ENCODE peak calls at places on chromosome 12, in ten cellular contexts. One of them, this sample, is unnamed.

GRCh38 chr12:47791874-47792273 is 18.8 kb downstream of the SLC48A1 start:
- DNase-seq in HFFc6: no peak
- DNase-seq in AG10803: no peak
- DNase-seq in right cardiac atrium: no peak
- DNase-seq in fibroblast of pulmonary artery: no peak
- DNase-seq in stimulated activated CD4-positive, alpha-beta T cell treated with anti-CD3 and anti-CD28 coated beads, Interleukin-2, amount 100 ng/mL, for 48 hours: no peak
- DNase-seq in NCI-H510A: no peak
- DNase-seq in tibial artery: no peak
- DNase-seq in H7: no peak
- DNase-seq in NAMALWA: no peak
- DNase-seq in this sample: no peak

GRCh38 chr12:3202734-3203446 is 125.7 kb downstream of the TSPAN9 start:
- DNase-seq in HFFc6: no peak
- DNase-seq in AG10803: peak; percentile 26
- DNase-seq in right cardiac atrium: no peak
- DNase-seq in fibroblast of pulmonary artery: peak; percentile 39
- DNase-seq in stimulated activated CD4-positive, alpha-beta T cell treated with anti-CD3 and anti-CD28 coated beads, Interleukin-2, amount 100 ng/mL, for 48 hours: peak; percentile 71
- DNase-seq in NCI-H510A: no peak
- DNase-seq in tibial artery: peak; percentile 53
- DNase-seq in H7: peak; percentile 93
- DNase-seq in NAMALWA: peak; percentile 72
- DNase-seq in this sample: peak; percentile 61

GRCh38 chr12:100473050-100473715 is 483 bp upstream of the NR1H4 start:
- DNase-seq in HFFc6: no peak
- DNase-seq in AG10803: no peak
- DNase-seq in right cardiac atrium: no peak
- DNase-seq in fibroblast of pulmonary artery: no peak
- DNase-seq in stimulated activated CD4-positive, alpha-beta T cell treated with anti-CD3 and anti-CD28 coated beads, Interleukin-2, amount 100 ng/mL, for 48 hours: no peak
- DNase-seq in NCI-H510A: no peak
- DNase-seq in tibial artery: no peak
- DNase-seq in H7: no peak
- DNase-seq in NAMALWA: no peak
- DNase-seq in this sample: no peak

GRCh38 chr12:97639702-97640101 is 177.1 kb downstream of the RMST start:
- DNase-seq in HFFc6: no peak
- DNase-seq in AG10803: no peak
- DNase-seq in right cardiac atrium: no peak
- DNase-seq in fibroblast of pulmonary artery: no peak
- DNase-seq in stimulated activated CD4-positive, alpha-beta T cell treated with anti-CD3 and anti-CD28 coated beads, Interleukin-2, amount 100 ng/mL, for 48 hours: no peak
- DNase-seq in NCI-H510A: no peak
- DNase-seq in tibial artery: no peak
- DNase-seq in H7: no peak
- DNase-seq in NAMALWA: no peak
- DNase-seq in this sample: no peak

GRCh38 chr12:21775130-21775920 is 819 bp upstream of the KCNJ8 start:
- DNase-seq in HFFc6: no peak
- DNase-seq in AG10803: no peak
- DNase-seq in right cardiac atrium: no peak
- DNase-seq in fibroblast of pulmonary artery: no peak
- DNase-seq in stimulated activated CD4-positive, alpha-beta T cell treated with anti-CD3 and anti-CD28 coated beads, Interleukin-2, amount 100 ng/mL, for 48 hours: no peak
- DNase-seq in NCI-H510A: no peak
- DNase-seq in tibial artery: no peak
- DNase-seq in H7: peak; percentile 6
- DNase-seq in NAMALWA: no peak
- DNase-seq in this sample: no peak

GRCh38 chr12:24048446-24048845 is 99.0 kb upstream of the SOX5 start:
- DNase-seq in HFFc6: no peak
- DNase-seq in AG10803: no peak
- DNase-seq in right cardiac atrium: no peak
- DNase-seq in fibroblast of pulmonary artery: no peak
- DNase-seq in stimulated activated CD4-positive, alpha-beta T cell treated with anti-CD3 and anti-CD28 coated beads, Interleukin-2, amount 100 ng/mL, for 48 hours: no peak
- DNase-seq in NCI-H510A: no peak
- DNase-seq in tibial artery: no peak
- DNase-seq in H7: no peak
- DNase-seq in NAMALWA: no peak
- DNase-seq in this sample: no peak

GRCh38 chr12:91565816-91566215 is 383.2 kb upstream of the DCN start:
- DNase-seq in HFFc6: no peak
- DNase-seq in AG10803: no peak
- DNase-seq in right cardiac atrium: no peak
- DNase-seq in fibroblast of pulmonary artery: no peak
- DNase-seq in stimulated activated CD4-positive, alpha-beta T cell treated with anti-CD3 and anti-CD28 coated beads, Interleukin-2, amount 100 ng/mL, for 48 hours: no peak
- DNase-seq in NCI-H510A: no peak
- DNase-seq in tibial artery: no peak
- DNase-seq in H7: no peak
- DNase-seq in NAMALWA: no peak
- DNase-seq in this sample: no peak

GRCh38 chr12:87935216-87935615 is 94.0 kb downstream of the C12orf50 start:
- DNase-seq in HFFc6: no peak
- DNase-seq in AG10803: no peak
- DNase-seq in right cardiac atrium: no peak
- DNase-seq in fibroblast of pulmonary artery: peak; percentile 9
- DNase-seq in stimulated activated CD4-positive, alpha-beta T cell treated with anti-CD3 and anti-CD28 coated beads, Interleukin-2, amount 100 ng/mL, for 48 hours: no peak
- DNase-seq in NCI-H510A: no peak
- DNase-seq in tibial artery: no peak
- DNase-seq in H7: no peak
- DNase-seq in NAMALWA: no peak
- DNase-seq in this sample: no peak

GRCh38 chr12:108341356-108341755 is 2.2 kb upstream of the CMKLR1 start:
- DNase-seq in HFFc6: no peak
- DNase-seq in AG10803: no peak
- DNase-seq in right cardiac atrium: no peak
- DNase-seq in fibroblast of pulmonary artery: no peak
- DNase-seq in stimulated activated CD4-positive, alpha-beta T cell treated with anti-CD3 and anti-CD28 coated beads, Interleukin-2, amount 100 ng/mL, for 48 hours: no peak
- DNase-seq in NCI-H510A: no peak
- DNase-seq in tibial artery: no peak
- DNase-seq in H7: no peak
- DNase-seq in NAMALWA: no peak
- DNase-seq in this sample: no peak

GRCh38 chr12:101968770-101969169 is 91.4 kb downstream of the DRAM1 start:
- DNase-seq in HFFc6: no peak
- DNase-seq in AG10803: no peak
- DNase-seq in right cardiac atrium: no peak
- DNase-seq in fibroblast of pulmonary artery: no peak
- DNase-seq in stimulated activated CD4-positive, alpha-beta T cell treated with anti-CD3 and anti-CD28 coated beads, Interleukin-2, amount 100 ng/mL, for 48 hours: no peak
- DNase-seq in NCI-H510A: no peak
- DNase-seq in tibial artery: no peak
- DNase-seq in H7: no peak
- DNase-seq in NAMALWA: no peak
- DNase-seq in this sample: no peak

GRCh38 chr12:107435072-107435471 is 250.5 kb upstream of the PWP1 start:
- DNase-seq in HFFc6: no peak
- DNase-seq in AG10803: no peak
- DNase-seq in right cardiac atrium: no peak
- DNase-seq in fibroblast of pulmonary artery: no peak
- DNase-seq in stimulated activated CD4-positive, alpha-beta T cell treated with anti-CD3 and anti-CD28 coated beads, Interleukin-2, amount 100 ng/mL, for 48 hours: no peak
- DNase-seq in NCI-H510A: no peak
- DNase-seq in tibial artery: no peak
- DNase-seq in H7: peak; percentile 46
- DNase-seq in NAMALWA: no peak
- DNase-seq in this sample: no peak

GRCh38 chr12:47882796-47883546 is 21.8 kb downstream of the VDR start:
- DNase-seq in HFFc6: no peak
- DNase-seq in AG10803: no peak
- DNase-seq in right cardiac atrium: no peak
- DNase-seq in fibroblast of pulmonary artery: no peak
- DNase-seq in stimulated activated CD4-positive, alpha-beta T cell treated with anti-CD3 and anti-CD28 coated beads, Interleukin-2, amount 100 ng/mL, for 48 hours: no peak
- DNase-seq in NCI-H510A: no peak
- DNase-seq in tibial artery: no peak
- DNase-seq in H7: no peak
- DNase-seq in NAMALWA: peak; percentile 76
- DNase-seq in this sample: no peak